ENCODE peak calls at places on chromosome 20, in five cellular contexts. One of them, this sample, is unnamed.

GRCh38 chr20:41176711-41177552 is 39.6 kb downstream of the PLCG1 start:
- DNase-seq in neural progenitor cell: no peak
- DNase-seq in tibial nerve: peak; percentile 3
- DNase-seq in psoas muscle: peak; percentile 23
- DNase-seq in IMR-90: no peak
- DNase-seq in this sample: no peak

GRCh38 chr20:45088247-45088646 is 12.7 kb downstream of the KCNS1 start:
- DNase-seq in neural progenitor cell: no peak
- DNase-seq in tibial nerve: no peak
- DNase-seq in psoas muscle: no peak
- DNase-seq in IMR-90: peak; percentile 96
- DNase-seq in this sample: no peak

GRCh38 chr20:16864069-16864468 is 115.9 kb downstream of the OTOR start:
- DNase-seq in neural progenitor cell: no peak
- DNase-seq in tibial nerve: no peak
- DNase-seq in psoas muscle: no peak
- DNase-seq in IMR-90: peak; percentile 20
- DNase-seq in this sample: no peak

GRCh38 chr20:58140787-58141396 is 87.6 kb downstream of the ANKRD60 start:
- DNase-seq in neural progenitor cell: no peak
- DNase-seq in tibial nerve: no peak
- DNase-seq in psoas muscle: no peak
- DNase-seq in IMR-90: no peak
- DNase-seq in this sample: no peak

GRCh38 chr20:25066386-25066785 is 8.4 kb upstream of the ACSS1 start:
- DNase-seq in neural progenitor cell: peak; percentile 42
- DNase-seq in tibial nerve: no peak
- DNase-seq in psoas muscle: peak; percentile 22
- DNase-seq in IMR-90: no peak
- DNase-seq in this sample: no peak

GRCh38 chr20:51807864-51808263 is 5.5 kb upstream of the SALL4 start:
- DNase-seq in neural progenitor cell: no peak
- DNase-seq in tibial nerve: no peak
- DNase-seq in psoas muscle: no peak
- DNase-seq in IMR-90: peak; percentile 45
- DNase-seq in this sample: no peak

GRCh38 chr20:9515211-9515580 is 806 bp downstream of the LAMP5 start:
- DNase-seq in neural progenitor cell: no peak
- DNase-seq in tibial nerve: no peak
- DNase-seq in psoas muscle: no peak
- DNase-seq in IMR-90: no peak
- DNase-seq in this sample: no peak

GRCh38 chr20:20837574-20838021 is 125.2 kb upstream of the RALGAPA2 start:
- DNase-seq in neural progenitor cell: peak; percentile 77
- DNase-seq in tibial nerve: peak; percentile 64
- DNase-seq in psoas muscle: peak; percentile 73
- DNase-seq in IMR-90: peak; percentile 35
- DNase-seq in this sample: no peak

GRCh38 chr20:55579802-55580201 is 425.5 kb downstream of the CBLN4 start:
- DNase-seq in neural progenitor cell: no peak
- DNase-seq in tibial nerve: no peak
- DNase-seq in psoas muscle: no peak
- DNase-seq in IMR-90: no peak
- DNase-seq in this sample: no peak

GRCh38 chr20:4717816-4718215 is 3.9 kb upstream of the PRND start:
- DNase-seq in neural progenitor cell: no peak
- DNase-seq in tibial nerve: no peak
- DNase-seq in psoas muscle: no peak
- DNase-seq in IMR-90: no peak
- DNase-seq in this sample: no peak

GRCh38 chr20:34895465-34895864 is 19.1 kb downstream of the ACSS2 start:
- DNase-seq in neural progenitor cell: no peak
- DNase-seq in tibial nerve: no peak
- DNase-seq in psoas muscle: no peak
- DNase-seq in IMR-90: no peak
- DNase-seq in this sample: no peak

GRCh38 chr20:34892671-34893070 is 16.3 kb downstream of the ACSS2 start:
- DNase-seq in neural progenitor cell: no peak
- DNase-seq in tibial nerve: no peak
- DNase-seq in psoas muscle: no peak
- DNase-seq in IMR-90: no peak
- DNase-seq in this sample: no peak

GRCh38 chr20:34888468-34888867 is 12.1 kb downstream of the ACSS2 start:
- DNase-seq in neural progenitor cell: no peak
- DNase-seq in tibial nerve: no peak
- DNase-seq in psoas muscle: no peak
- DNase-seq in IMR-90: no peak
- DNase-seq in this sample: no peak

GRCh38 chr20:34894723-34895122 is 18.3 kb downstream of the ACSS2 start:
- DNase-seq in neural progenitor cell: no peak
- DNase-seq in tibial nerve: no peak
- DNase-seq in psoas muscle: no peak
- DNase-seq in IMR-90: no peak
- DNase-seq in this sample: no peak

DNA sequence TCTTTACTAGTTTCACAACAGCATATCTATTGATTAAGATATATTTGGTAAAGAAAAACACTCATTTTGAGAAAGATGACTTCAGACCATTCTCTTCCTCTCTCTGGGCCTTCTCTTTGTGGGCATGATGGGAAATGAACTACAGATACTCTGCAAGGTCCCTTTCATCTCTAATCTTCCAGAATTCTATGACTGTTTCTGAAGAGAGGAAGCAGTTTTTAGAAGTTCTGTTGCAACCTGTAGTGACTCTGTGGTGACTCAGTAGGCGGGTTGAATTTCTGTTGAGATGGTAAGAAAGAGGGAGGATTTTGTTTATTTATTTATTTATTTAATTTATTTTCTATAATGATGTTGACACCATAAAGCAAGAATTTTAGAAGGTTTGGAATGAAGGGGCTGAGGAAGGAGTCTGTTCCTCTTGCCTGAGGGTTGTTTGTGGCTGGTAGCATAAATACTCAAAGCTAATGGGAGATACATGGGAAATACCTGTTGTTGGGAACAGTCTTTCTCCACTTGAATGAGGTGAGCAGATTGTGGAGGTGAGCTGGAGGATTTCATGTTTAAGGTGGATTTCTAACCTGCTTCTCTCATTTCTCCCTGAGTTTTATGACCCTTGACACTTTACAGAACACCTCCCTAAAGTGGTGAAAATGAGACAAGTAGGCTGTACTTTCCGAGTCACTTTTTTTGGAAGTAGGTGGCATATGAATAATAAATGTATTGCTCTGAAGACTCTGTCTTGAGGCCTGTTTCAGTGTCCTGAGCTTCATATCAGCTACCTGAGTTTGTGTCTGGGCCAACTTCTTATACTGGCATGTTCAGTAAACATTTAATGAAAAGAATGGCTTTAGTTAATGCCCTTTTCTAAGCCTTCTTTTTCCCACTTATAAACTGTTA is 15.0 kb downstream of the ACSS2 start:
- DNase-seq in neural progenitor cell: no peak
- DNase-seq in tibial nerve: no peak
- DNase-seq in psoas muscle: no peak
- DNase-seq in IMR-90: peak; percentile 88
- DNase-seq in this sample: no peak
- H3K4me1 ChIP-seq in neural progenitor cell: no peaks in the 10 kb centered on the region
- H3K4me1 ChIP-seq in tibial nerve: no peaks in the 10 kb centered on the region
- H3K4me1 ChIP-seq in psoas muscle: peaks cover 56% of the 10 kb centered on the region
- H3K4me1 ChIP-seq in IMR-90: peaks cover 14% of the 10 kb centered on the region
- H3K4me1 ChIP-seq in this sample: no peaks in the 10 kb centered on the region

GRCh38 chr20:47782091-47782490 is 3.2 kb downstream of the SULF2 start:
- DNase-seq in neural progenitor cell: no peak
- DNase-seq in tibial nerve: no peak
- DNase-seq in psoas muscle: no peak
- DNase-seq in IMR-90: no peak
- DNase-seq in this sample: no peak

GRCh38 chr20:47781631-47782030 is 3.6 kb downstream of the SULF2 start:
- DNase-seq in neural progenitor cell: no peak
- DNase-seq in tibial nerve: no peak
- DNase-seq in psoas muscle: no peak
- DNase-seq in IMR-90: no peak
- DNase-seq in this sample: no peak

GRCh38 chr20:47784256-47784598 is 1.1 kb downstream of the SULF2 start:
- DNase-seq in neural progenitor cell: no peak
- DNase-seq in tibial nerve: no peak
- DNase-seq in psoas muscle: no peak
- DNase-seq in IMR-90: no peak
- DNase-seq in this sample: no peak

GRCh38 chr20:47784599-47785320 is 521 bp downstream of the SULF2 start:
- DNase-seq in neural progenitor cell: peak; percentile 72
- DNase-seq in tibial nerve: peak; percentile 22
- DNase-seq in psoas muscle: peak; percentile 59
- DNase-seq in IMR-90: peak; percentile 4
- DNase-seq in this sample: no peak

DNA sequence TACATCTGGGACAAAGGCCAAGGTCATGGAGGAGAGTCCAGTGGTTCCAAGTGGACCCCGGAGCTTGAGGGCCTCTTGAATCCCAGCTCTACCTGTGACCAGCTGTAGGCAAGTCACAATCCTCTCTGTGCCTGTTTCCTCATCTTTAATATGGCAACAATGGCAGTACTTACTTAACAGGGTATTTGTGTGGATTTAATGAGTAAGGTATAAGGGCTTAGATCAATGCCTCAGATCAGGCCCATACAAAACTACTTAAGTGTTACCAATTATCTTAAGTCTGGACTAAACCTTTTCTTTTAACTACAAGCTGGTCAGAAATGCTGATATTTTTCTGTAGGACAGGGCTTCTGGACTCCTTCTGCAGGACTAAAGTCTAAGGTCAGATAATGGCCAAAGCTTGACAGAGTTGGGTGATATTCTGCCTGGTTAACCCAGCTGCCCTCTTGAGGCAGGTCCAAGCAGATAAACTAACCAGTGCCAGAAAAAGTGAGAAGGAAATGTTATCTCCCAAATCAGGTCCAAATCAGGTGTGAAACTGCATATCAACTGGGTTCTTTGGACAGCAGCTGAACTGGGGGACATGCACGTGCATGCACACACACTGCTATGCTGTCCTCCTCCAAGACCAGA is 2.2 kb downstream of the SULF2 start:
- DNase-seq in neural progenitor cell: no peak
- DNase-seq in tibial nerve: no peak
- DNase-seq in psoas muscle: no peak
- DNase-seq in IMR-90: no peak
- DNase-seq in this sample: no peak
- H3K27me3 ChIP-seq in neural progenitor cell: peaks cover 24% of the 10 kb centered on the region
- H3K27me3 ChIP-seq in tibial nerve: no peaks in the 10 kb centered on the region
- H3K27me3 ChIP-seq in psoas muscle: peaks cover 13% of the 10 kb centered on the region
- H3K27me3 ChIP-seq in IMR-90: peaks cover 41% of the 10 kb centered on the region
- H3K27me3 ChIP-seq in this sample: peaks cover 19% of the 10 kb centered on the region

GRCh38 chr20:43393072-43393471 is 64.6 kb upstream of the SRSF6 start:
- DNase-seq in neural progenitor cell: no peak
- DNase-seq in tibial nerve: no peak
- DNase-seq in psoas muscle: no peak
- DNase-seq in IMR-90: no peak
- DNase-seq in this sample: no peak
- H3K4me1 ChIP-seq in neural progenitor cell: no peaks in the 10 kb centered on the region
- H3K4me1 ChIP-seq in tibial nerve: no peaks in the 10 kb centered on the region
- H3K4me1 ChIP-seq in psoas muscle: no peaks in the 10 kb centered on the region
- H3K4me1 ChIP-seq in IMR-90: no peaks in the 10 kb centered on the region
- H3K4me1 ChIP-seq in this sample: no peaks in the 10 kb centered on the region

GRCh38 chr20:46148313-46149213 is 30.4 kb downstream of the CD40 start:
- DNase-seq in neural progenitor cell: no peak
- DNase-seq in tibial nerve: no peak
- DNase-seq in psoas muscle: no peak
- DNase-seq in IMR-90: no peak
- DNase-seq in this sample: no peak
- H3K27me3 ChIP-seq in neural progenitor cell: no peaks in the 10 kb centered on the region
- H3K27me3 ChIP-seq in tibial nerve: no peaks in the 10 kb centered on the region
- H3K27me3 ChIP-seq in psoas muscle: peaks cover 3% of the 10 kb centered on the region
- H3K27me3 ChIP-seq in IMR-90: peaks cover 12% of the 10 kb centered on the region
- H3K27me3 ChIP-seq in this sample: no peaks in the 10 kb centered on the region

DNA sequence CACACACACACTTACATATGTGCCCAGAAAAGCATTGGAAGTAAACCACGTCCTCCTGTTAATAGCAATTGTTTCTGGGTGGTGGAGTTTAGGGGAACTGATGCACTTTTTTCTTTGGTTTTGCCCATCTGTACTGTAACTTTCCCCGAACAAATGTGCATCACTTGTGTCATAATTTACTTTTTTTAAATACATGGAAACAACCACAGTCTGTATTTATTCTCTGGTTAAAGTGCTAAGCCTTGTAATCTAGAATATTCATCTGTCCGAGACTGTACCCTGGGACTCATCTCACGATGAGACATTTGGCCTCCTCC is 61.5 kb upstream of the CD93 start:
- DNase-seq in neural progenitor cell: no peak
- DNase-seq in tibial nerve: no peak
- DNase-seq in psoas muscle: no peak
- DNase-seq in IMR-90: no peak
- DNase-seq in this sample: no peak
- H3K4me1 ChIP-seq in neural progenitor cell: no peaks in the 10 kb centered on the region
- H3K4me1 ChIP-seq in tibial nerve: peaks cover 51% of the 10 kb centered on the region
- H3K4me1 ChIP-seq in psoas muscle: peaks cover 86% of the 10 kb centered on the region
- H3K4me1 ChIP-seq in IMR-90: peaks cover 34% of the 10 kb centered on the region
- H3K4me1 ChIP-seq in this sample: peaks cover 4% of the 10 kb centered on the region

GRCh38 chr20:59572515-59572914 is 31.8 kb upstream of the PHACTR3 start:
- DNase-seq in neural progenitor cell: no peak
- DNase-seq in tibial nerve: no peak
- DNase-seq in psoas muscle: no peak
- DNase-seq in IMR-90: no peak
- DNase-seq in this sample: no peak
- H3K27me3 ChIP-seq in neural progenitor cell: peaks cover 94% of the 10 kb centered on the region
- H3K27me3 ChIP-seq in tibial nerve: no peaks in the 10 kb centered on the region
- H3K27me3 ChIP-seq in psoas muscle: peaks cover 7% of the 10 kb centered on the region
- H3K27me3 ChIP-seq in IMR-90: peaks cover 5% of the 10 kb centered on the region
- H3K27me3 ChIP-seq in this sample: peaks cover 5% of the 10 kb centered on the region

GRCh38 chr20:33338465-33339258 is 55.6 kb downstream of the BPIFB1 start:
- DNase-seq in neural progenitor cell: no peak
- DNase-seq in tibial nerve: no peak
- DNase-seq in psoas muscle: no peak
- DNase-seq in IMR-90: no peak
- DNase-seq in this sample: no peak

GRCh38 chr20:33339515-33340058 is 56.6 kb downstream of the BPIFB1 start:
- DNase-seq in neural progenitor cell: peak; percentile 29
- DNase-seq in tibial nerve: no peak
- DNase-seq in psoas muscle: no peak
- DNase-seq in IMR-90: no peak
- DNase-seq in this sample: no peak

GRCh38 chr20:33337531-33338165 is 54.6 kb downstream of the BPIFB1 start:
- DNase-seq in neural progenitor cell: no peak
- DNase-seq in tibial nerve: no peak
- DNase-seq in psoas muscle: no peak
- DNase-seq in IMR-90: no peak
- DNase-seq in this sample: no peak

GRCh38 chr20:33348136-33348937 is 53.0 kb downstream of the CDK5RAP1 start:
- DNase-seq in neural progenitor cell: peak; percentile 25
- DNase-seq in tibial nerve: no peak
- DNase-seq in psoas muscle: no peak
- DNase-seq in IMR-90: no peak
- DNase-seq in this sample: no peak

GRCh38 chr20:33343521-33343920 is 57.8 kb downstream of the CDK5RAP1 start:
- DNase-seq in neural progenitor cell: no peak
- DNase-seq in tibial nerve: no peak
- DNase-seq in psoas muscle: no peak
- DNase-seq in IMR-90: no peak
- DNase-seq in this sample: no peak
- H3K4me1 ChIP-seq in neural progenitor cell: no peaks in the 10 kb centered on the region
- H3K4me1 ChIP-seq in tibial nerve: no peaks in the 10 kb centered on the region
- H3K4me1 ChIP-seq in psoas muscle: no peaks in the 10 kb centered on the region
- H3K4me1 ChIP-seq in IMR-90: no peaks in the 10 kb centered on the region
- H3K4me1 ChIP-seq in this sample: no peaks in the 10 kb centered on the region